ENCODE peak calls at places on chromosome 17, in four cellular contexts. T is mesenchymal stem cell, Z is mammary epithelial cell, E is DND-41. B is an unnamed sample.

GRCh38 chr17:61733021-61733420 is 130.3 kb downstream of the BRIP1 start:
- DNase-seq in Z (no peak), E (no peak), T (no peak), B (no peak)

GRCh38 chr17:2521257-2521656 is 9.6 kb upstream of the METTL16 start:
- DNase-seq in Z (no peak), T (no peak), E (no peak), B (no peak)

GRCh38 chr17:65020284-65020683 is 36.3 kb downstream of the GNA13 start:
- DNase-seq in Z (peak), E (no peak), T (peak), B (no peak)

GRCh38 chr17:66126231-66126630 is 65.7 kb downstream of the CEP112 start:
- DNase-seq in Z (no peak), E (no peak), T (peak), B (no peak)

GRCh38 chr17:64130559-64131001 is 636 bp upstream of the ERN1 start:
- DNase-seq in E (no peak), T (peak), Z (peak), B (no peak)

GRCh38 chr17:4704991-4705390 is 1.1 kb upstream of the PELP1 start:
- DNase-seq in T (no peak), E (no peak), Z (no peak), B (no peak)

GRCh38 chr17:40496634-40497420 is 4.6 kb downstream of the TNS4 start:
- DNase-seq in E (no peak), Z (no peak), T (no peak), B (no peak)

GRCh38 chr17:46264456-46265198 is 30.3 kb upstream of the LRRC37A start:
- DNase-seq in T (peak), Z (peak), E (no peak), B (no peak)

GRCh38 chr17:27446569-27447301 is 9.5 kb upstream of the KSR1 start:
- DNase-seq in Z (peak), T (peak), E (no peak), B (no peak)

GRCh38 chr17:35341465-35341992 is 31.9 kb downstream of the SLFN11 start:
- DNase-seq in Z (no peak), E (no peak), T (no peak), B (no peak)

GRCh38 chr17:78381601-78382168 is 3.2 kb downstream of the PGS1 start:
- DNase-seq in Z (no peak), T (peak), E (no peak), B (no peak)

GRCh38 chr17:40283662-40284061 is 4.0 kb upstream of the CDC6 start:
- DNase-seq in T (peak), Z (peak), E (no peak), B (peak)

GRCh38 chr17:3879181-3879580 is 13.7 kb downstream of the CAMKK1 start:
- DNase-seq in Z (no peak), E (no peak), T (peak), B (no peak)

GRCh38 chr17:76547642-76548202 is 7.9 kb downstream of the PRCD start:
- DNase-seq in E (no peak), Z (no peak), T (no peak), B (no peak)

GRCh38 chr17:18025596-18026407 is 13.2 kb downstream of the ATPAF2 start:
- DNase-seq in Z (peak), T (peak), E (no peak), B (no peak)

GRCh38 chr17:3921853-3922319 is 5.6 kb upstream of the P2RX1 start:
- DNase-seq in E (no peak), Z (no peak), T (no peak), B (no peak)

GRCh38 chr17:72788950-72789585 is 303.4 kb downstream of the SLC39A11 start:
- DNase-seq in E (no peak), T (peak), Z (no peak), B (no peak)

GRCh38 chr17:40886090-40886489 is 1.0 kb upstream of the KRT20 start:
- DNase-seq in E (no peak), Z (no peak), T (peak), B (no peak)

GRCh38 chr17:50047488-50048126 is 8.3 kb upstream of the ITGA3 start:
- DNase-seq in Z (peak), E (no peak), T (peak), B (no peak)

GRCh38 chr17:40724656-40725055 is 21.1 kb upstream of the KRT24 start:
- DNase-seq in Z (no peak), E (no peak), T (no peak), B (no peak)

GRCh38 chr17:26765860-26766709 is 527.8 kb upstream of the WSB1 start:
- DNase-seq in Z (no peak), E (no peak), T (no peak), B (no peak)

GRCh38 chr17:41666708-41667279 is 21.9 kb upstream of the EIF1 start:
- DNase-seq in E (peak), T (peak), Z (peak), B (peak)

GRCh38 chr17:19800571-19800970 is 52.5 kb upstream of the ALDH3A1 start:
- DNase-seq in T (no peak), Z (no peak), E (no peak), B (no peak)

GRCh38 chr17:45311762-45312476 is 4.9 kb downstream of the MAP3K14 start:
- DNase-seq in Z (peak), T (peak), E (peak), B (peak)

GRCh38 chr17:1714488-1714979 is 4.4 kb upstream of the TLCD2 start:
- DNase-seq in Z (peak), E (peak), T (peak), B (peak)

GRCh38 chr17:57459286-57459915 is 203.1 kb downstream of the MSI2 start:
- DNase-seq in E (no peak), T (peak), Z (peak), B (peak)

GRCh38 chr17:56441331-56441730 is 152.2 kb upstream of the NOG start:
- DNase-seq in Z (peak), T (peak), E (no peak), B (no peak)

GRCh38 chr17:57323391-57323790 is 67.1 kb downstream of the MSI2 start:
- DNase-seq in E (no peak), Z (no peak), T (no peak), B (no peak)

GRCh38 chr17:35368086-35368824 is 5.2 kb downstream of the SLFN11 start:
- DNase-seq in E (peak), T (no peak), Z (no peak), B (no peak)

GRCh38 chr17:77602062-77602746 is 356.3 kb upstream of the TNRC6C start:
- DNase-seq in T (peak), E (no peak), Z (peak), B (no peak)

DNA sequence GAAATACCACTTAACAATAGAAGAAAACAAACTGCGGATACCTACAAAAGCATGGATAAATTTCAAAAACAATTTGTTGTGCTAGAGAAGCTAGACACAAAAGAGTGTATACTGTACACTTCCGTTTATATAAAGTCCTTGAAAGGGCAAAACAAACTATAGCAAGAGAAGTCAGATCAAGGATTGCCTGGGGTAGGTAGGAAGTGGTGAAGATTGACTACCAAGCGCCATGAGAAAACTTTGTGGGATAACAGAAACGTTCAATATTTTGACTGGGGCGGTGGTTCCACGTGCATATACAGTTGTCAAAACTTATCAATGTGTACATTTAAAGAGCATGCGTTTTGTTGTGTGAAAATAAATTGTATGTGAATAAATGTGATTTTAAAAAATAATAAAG is 55.6 kb upstream of the CCL2 start:
- DNase-seq in E (peak), T (no peak), Z (no peak), B (no peak)
- H3K9ac ChIP-seq in E (peak), T (no peak), Z (no peak), B (no peak)

DNA sequence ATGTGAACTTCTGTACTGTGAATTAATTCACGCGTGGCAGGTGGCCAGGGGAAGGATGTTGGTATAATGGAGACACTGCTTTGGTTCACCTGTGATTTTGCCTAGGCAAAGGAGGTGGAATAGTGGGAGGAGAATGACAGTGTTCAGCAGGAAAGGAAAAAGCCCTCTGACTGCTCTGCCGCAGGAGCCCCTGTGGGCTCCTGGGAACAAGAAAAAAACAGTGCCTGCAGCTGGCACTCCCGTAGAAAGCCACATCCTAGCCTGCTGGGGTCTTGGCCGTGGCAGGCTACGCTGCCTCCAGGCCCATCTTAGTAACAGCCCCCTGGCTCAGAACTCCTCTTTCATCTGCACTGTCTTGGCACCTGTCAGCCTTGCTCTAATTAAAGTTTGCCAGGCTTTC is 20.6 kb downstream of the ADORA2B start:
- DNase-seq in Z (no peak), T (no peak), E (peak), B (no peak)
- H3K9ac ChIP-seq in Z (no peak), T (no peak), E (no peak), B (peak)

DNA sequence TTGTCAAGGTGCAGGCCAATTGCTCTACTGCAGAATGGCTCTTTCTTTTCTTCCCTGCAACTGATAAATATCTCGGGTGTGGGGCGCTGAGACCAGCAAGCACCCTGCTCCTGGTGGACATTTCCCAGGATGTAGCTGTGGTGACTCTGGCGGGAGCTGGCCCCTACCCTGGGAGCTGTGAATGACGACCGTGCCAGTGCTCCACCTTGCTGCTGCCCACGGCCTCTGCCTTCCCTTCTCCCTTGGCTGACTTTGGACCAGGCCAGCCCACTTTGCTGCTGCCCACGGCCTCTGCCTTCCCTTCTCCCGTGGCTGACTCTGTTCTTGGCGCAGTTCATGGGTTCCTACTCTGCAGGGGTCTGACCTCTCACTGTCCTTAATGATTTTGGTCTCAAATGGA is 16.1 kb downstream of the CARD14 start:
- DNase-seq in E (no peak), T (no peak), Z (no peak), B (no peak)
- H3K9ac ChIP-seq in E (no peak), T (no peak), Z (no peak), B (no peak)

GRCh38 chr17:9886141-9886930 is 18.7 kb downstream of the RCVRN start:
- DNase-seq in T (no peak), Z (no peak), E (no peak), B (no peak)

GRCh38 chr17:9880582-9880999 is 24.5 kb downstream of the RCVRN start:
- DNase-seq in T (no peak), Z (peak), E (no peak), B (peak)

GRCh38 chr17:9887521-9887920 is 17.6 kb downstream of the RCVRN start:
- DNase-seq in T (peak), Z (no peak), E (no peak), B (no peak)

GRCh38 chr17:9878791-9879525 is 26.1 kb downstream of the RCVRN start:
- DNase-seq in T (peak), E (no peak), Z (no peak), B (no peak)

GRCh38 chr17:9883451-9883850 is 21.6 kb downstream of the RCVRN start:
- DNase-seq in E (no peak), Z (no peak), T (no peak), B (no peak)
- H3K9ac ChIP-seq in E (no peak), Z (no peak), T (no peak), B (no peak)

GRCh38 chr17:82016061-82016874 is 6.4 kb downstream of the CENPX start:
- DNase-seq in E (no peak), T (no peak), Z (no peak), B (no peak)
- H3K9ac ChIP-seq in E (no peak), T (no peak), Z (no peak), B (no peak)